ENCODE peak calls at places on chromosomes 11 and 22, in four cellular contexts. One of them, this sample, is unnamed.

GRCh38 chr22:46462726-46463371 is 74.6 kb downstream of the CELSR1 start:
- DNase-seq in GM03348: peak; percentile 77
- DNase-seq in hippocampal formation: no peak
- DNase-seq in HFFc6: peak; percentile 85
- DNase-seq in this sample: peak; percentile 66

GRCh38 chr11:115132829-115133228 is 371.4 kb downstream of the CADM1 start:
- DNase-seq in GM03348: no peak
- DNase-seq in hippocampal formation: no peak
- DNase-seq in HFFc6: no peak
- DNase-seq in this sample: no peak

GRCh38 chr11:4071828-4072421 is 22.7 kb upstream of the RRM1 start:
- DNase-seq in GM03348: no peak
- DNase-seq in hippocampal formation: no peak
- DNase-seq in HFFc6: no peak
- DNase-seq in this sample: no peak

GRCh38 chr11:3091846-3092602 is 34.8 kb upstream of the CARS1 start:
- DNase-seq in GM03348: peak; percentile 91
- DNase-seq in hippocampal formation: no peak
- DNase-seq in HFFc6: peak; percentile 52
- DNase-seq in this sample: peak; percentile 78

GRCh38 chr11:92024788-92025187 is 199.8 kb upstream of the FAT3 start:
- DNase-seq in GM03348: no peak
- DNase-seq in hippocampal formation: no peak
- DNase-seq in HFFc6: no peak
- DNase-seq in this sample: no peak

GRCh38 chr11:119832132-119832531 is 103.1 kb upstream of the NECTIN1 start:
- DNase-seq in GM03348: no peak
- DNase-seq in hippocampal formation: no peak
- DNase-seq in HFFc6: no peak
- DNase-seq in this sample: no peak

GRCh38 chr11:61484541-61484940 is 24.0 kb upstream of the LRRC10B start:
- DNase-seq in GM03348: no peak
- DNase-seq in hippocampal formation: no peak
- DNase-seq in HFFc6: no peak
- DNase-seq in this sample: no peak

GRCh38 chr11:78417175-78417887 is at the start of gene GAB2:
- DNase-seq in GM03348: no peak
- DNase-seq in hippocampal formation: no peak
- DNase-seq in HFFc6: no peak
- DNase-seq in this sample: no peak

GRCh38 chr11:130141561-130142341 is 17.8 kb upstream of the ST14 start:
- DNase-seq in GM03348: peak; percentile 73
- DNase-seq in hippocampal formation: no peak
- DNase-seq in HFFc6: no peak
- DNase-seq in this sample: peak; percentile 39

GRCh38 chr11:47143322-47143721 is 33.4 kb downstream of the ARFGAP2 start:
- DNase-seq in GM03348: peak; percentile 83
- DNase-seq in hippocampal formation: no peak
- DNase-seq in HFFc6: peak; percentile 82
- DNase-seq in this sample: peak; percentile 89

GRCh38 chr11:73312806-73313403 is 4.8 kb downstream of the ARHGEF17 start:
- DNase-seq in GM03348: peak; percentile 65
- DNase-seq in hippocampal formation: no peak
- DNase-seq in HFFc6: peak; percentile 42
- DNase-seq in this sample: peak; percentile 62

GRCh38 chr11:119795231-119795630 is 66.2 kb upstream of the NECTIN1 start:
- DNase-seq in GM03348: peak; percentile 94
- DNase-seq in hippocampal formation: no peak
- DNase-seq in HFFc6: peak; percentile 60
- DNase-seq in this sample: peak; percentile 41

GRCh38 chr22:30313527-30314385 is 13.0 kb downstream of the TBC1D10A start:
- DNase-seq in GM03348: no peak
- DNase-seq in hippocampal formation: no peak
- DNase-seq in HFFc6: no peak
- DNase-seq in this sample: no peak

GRCh38 chr11:122155765-122156527 is 39.9 kb upstream of the BLID start:
- DNase-seq in GM03348: no peak
- DNase-seq in hippocampal formation: peak; percentile 50
- DNase-seq in HFFc6: no peak
- DNase-seq in this sample: no peak

GRCh38 chr11:71332046-71332445 is 79.7 kb upstream of the SHANK2 start:
- DNase-seq in GM03348: no peak
- DNase-seq in hippocampal formation: no peak
- DNase-seq in HFFc6: no peak
- DNase-seq in this sample: no peak

GRCh38 chr11:76918941-76919386 is 58.2 kb downstream of the ACER3 start:
- DNase-seq in GM03348: peak; percentile 63
- DNase-seq in hippocampal formation: peak; percentile 89
- DNase-seq in HFFc6: peak; percentile 51
- DNase-seq in this sample: peak; percentile 53

GRCh38 chr22:19822301-19823117 is 32.2 kb downstream of the GNB1L start:
- DNase-seq in GM03348: no peak
- DNase-seq in hippocampal formation: no peak
- DNase-seq in HFFc6: no peak
- DNase-seq in this sample: no peak

GRCh38 chr11:1083621-1084551 is 9.2 kb downstream of the MUC2 start:
- DNase-seq in GM03348: no peak
- DNase-seq in hippocampal formation: no peak
- DNase-seq in HFFc6: no peak
- DNase-seq in this sample: no peak

GRCh38 chr11:57658023-57658361 is 430 bp downstream of the CLP1 start:
- DNase-seq in GM03348: no peak
- DNase-seq in hippocampal formation: no peak
- DNase-seq in HFFc6: no peak
- DNase-seq in this sample: no peak

GRCh38 chr11:20374746-20375305 is 11.3 kb downstream of the HTATIP2 start:
- DNase-seq in GM03348: no peak
- DNase-seq in hippocampal formation: no peak
- DNase-seq in HFFc6: no peak
- DNase-seq in this sample: no peak

GRCh38 chr11:67271548-67272284 is 5.4 kb downstream of the GRK2 start:
- DNase-seq in GM03348: no peak
- DNase-seq in hippocampal formation: no peak
- DNase-seq in HFFc6: no peak
- DNase-seq in this sample: no peak

GRCh38 chr11:19345519-19345847 is 104.7 kb upstream of the E2F8 start:
- DNase-seq in GM03348: peak; percentile 50
- DNase-seq in hippocampal formation: no peak
- DNase-seq in HFFc6: no peak
- DNase-seq in this sample: peak; percentile 35

GRCh38 chr11:88338223-88338661 is 706 bp upstream of the CTSC start:
- DNase-seq in GM03348: peak; percentile 64
- DNase-seq in hippocampal formation: peak; percentile 46
- DNase-seq in HFFc6: peak; percentile 29
- DNase-seq in this sample: peak; percentile 54

GRCh38 chr22:36564422-36565151 is 35.6 kb upstream of the EIF3D start:
- DNase-seq in GM03348: no peak
- DNase-seq in hippocampal formation: no peak
- DNase-seq in HFFc6: no peak
- DNase-seq in this sample: no peak

This sample was measured in AG08395.